ENCODE peak calls at places on chromosomes 7 and 10, in four cellular contexts. G, Z, O and A are unnamed samples.
A peak's percentile ranks its signal among the peaks of the same experiment; 100 is the strongest.

GRCh38 chr7:73520673-73521635 is 1.1 kb downstream of the BAZ1B start:
- ATAC-seq in G (no peak), Z (no peak), O (no peak), A (no peak)

GRCh38 chr10:9289811-9290210 is 1235.3 kb downstream of the GATA3 start:
- ATAC-seq in G (no peak), Z (no peak), O (no peak), A (no peak)

GRCh38 chr7:142460402-142461117 is 202.7 kb upstream of the PRSS58 start:
- ATAC-seq in G (no peak), Z (no peak), O (no peak), A (no peak)

GRCh38 chr10:3065622-3066021 is 1.7 kb upstream of the PFKP start:
- ATAC-seq in G (no peak), Z (no peak), O (no peak), A (no peak)

GRCh38 chr7:55304363-55304762 is 60.8 kb upstream of the LANCL2 start:
- ATAC-seq in G (no peak), Z (no peak), O (no peak), A (no peak)

GRCh38 chr7:88344956-88345832 is 38.5 kb upstream of the STEAP4 start:
- ATAC-seq in G (peak; percentile 92), Z (peak; percentile 76), O (peak; percentile 81), A (peak; percentile 65)

GRCh38 chr10:120462018-120462682 is 5.1 kb downstream of the PLPP4 start:
- ATAC-seq in G (no peak), Z (no peak), O (no peak), A (no peak)

GRCh38 chr7:157357129-157358040 is 20.6 kb downstream of the DNAJB6 start:
- ATAC-seq in G (no peak), Z (peak; percentile 13), O (no peak), A (no peak)

GRCh38 chr10:74012480-74012879 is 14.6 kb downstream of the VCL start:
- ATAC-seq in G (no peak), Z (no peak), O (no peak), A (no peak)

GRCh38 chr7:98459529-98459928 is 58.6 kb upstream of the BAIAP2L1 start:
- ATAC-seq in G (no peak), Z (no peak), O (no peak), A (no peak)

GRCh38 chr7:18753972-18754610 is 258.5 kb downstream of the HDAC9 start:
- ATAC-seq in G (no peak), Z (no peak), O (no peak), A (no peak)

GRCh38 chr7:33680682-33681081 is 224.7 kb upstream of the BMPER start:
- ATAC-seq in G (no peak), Z (no peak), O (no peak), A (no peak)

GRCh38 chr7:72492446-72492845 is 80.3 kb upstream of the CALN1 start:
- ATAC-seq in G (no peak), Z (no peak), O (no peak), A (no peak)

GRCh38 chr10:127980898-127981297 is 74.0 kb downstream of the PTPRE start:
- ATAC-seq in G (no peak), Z (no peak), O (no peak), A (no peak)

GRCh38 chr10:102245932-102246251 is 560 bp downstream of the GBF1 start:
- ATAC-seq in G (no peak), Z (peak; percentile 4), O (no peak), A (no peak)

GRCh38 chr7:66521675-66522074 is 107.0 kb upstream of the KCTD7 start:
- ATAC-seq in G (no peak), Z (no peak), O (no peak), A (no peak)

GRCh38 chr7:66518151-66518691 is 110.5 kb upstream of the KCTD7 start:
- ATAC-seq in G (no peak), Z (no peak), O (no peak), A (no peak)

GRCh38 chr7:66524738-66525137 is 103.9 kb upstream of the KCTD7 start:
- ATAC-seq in G (peak; percentile 28), Z (no peak), O (no peak), A (no peak)

GRCh38 chr7:66523409-66523808 is 105.3 kb upstream of the KCTD7 start:
- ATAC-seq in G (no peak), Z (no peak), O (no peak), A (no peak)

DNA sequence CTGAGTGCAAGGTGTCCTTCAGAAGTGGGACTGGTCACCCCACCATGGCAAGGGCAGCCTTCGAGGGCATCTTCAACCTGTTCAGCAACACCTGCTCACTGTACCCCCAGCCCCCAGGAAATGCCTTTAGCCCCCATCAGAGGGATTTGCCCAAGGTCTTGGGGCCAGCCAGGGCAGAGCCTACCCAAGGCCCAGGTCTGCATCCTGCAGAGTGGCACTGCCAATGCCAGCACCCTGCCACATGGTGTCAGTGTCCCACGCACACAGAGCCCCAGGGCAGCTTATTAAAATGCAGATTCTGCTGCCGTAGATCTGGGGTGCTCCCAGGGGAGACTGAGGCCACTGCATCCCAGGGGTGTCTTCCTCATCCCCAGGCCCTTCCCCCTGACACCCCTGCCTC is 106.2 kb upstream of the KCTD7 start:
- ATAC-seq in G (peak; percentile 80), Z (peak; percentile 74), O (no peak), A (no peak)
- TF ChIP-seq CTCF in G (peak; percentile 31), Z (no peak), O (no peak), A (no peak)

DNA sequence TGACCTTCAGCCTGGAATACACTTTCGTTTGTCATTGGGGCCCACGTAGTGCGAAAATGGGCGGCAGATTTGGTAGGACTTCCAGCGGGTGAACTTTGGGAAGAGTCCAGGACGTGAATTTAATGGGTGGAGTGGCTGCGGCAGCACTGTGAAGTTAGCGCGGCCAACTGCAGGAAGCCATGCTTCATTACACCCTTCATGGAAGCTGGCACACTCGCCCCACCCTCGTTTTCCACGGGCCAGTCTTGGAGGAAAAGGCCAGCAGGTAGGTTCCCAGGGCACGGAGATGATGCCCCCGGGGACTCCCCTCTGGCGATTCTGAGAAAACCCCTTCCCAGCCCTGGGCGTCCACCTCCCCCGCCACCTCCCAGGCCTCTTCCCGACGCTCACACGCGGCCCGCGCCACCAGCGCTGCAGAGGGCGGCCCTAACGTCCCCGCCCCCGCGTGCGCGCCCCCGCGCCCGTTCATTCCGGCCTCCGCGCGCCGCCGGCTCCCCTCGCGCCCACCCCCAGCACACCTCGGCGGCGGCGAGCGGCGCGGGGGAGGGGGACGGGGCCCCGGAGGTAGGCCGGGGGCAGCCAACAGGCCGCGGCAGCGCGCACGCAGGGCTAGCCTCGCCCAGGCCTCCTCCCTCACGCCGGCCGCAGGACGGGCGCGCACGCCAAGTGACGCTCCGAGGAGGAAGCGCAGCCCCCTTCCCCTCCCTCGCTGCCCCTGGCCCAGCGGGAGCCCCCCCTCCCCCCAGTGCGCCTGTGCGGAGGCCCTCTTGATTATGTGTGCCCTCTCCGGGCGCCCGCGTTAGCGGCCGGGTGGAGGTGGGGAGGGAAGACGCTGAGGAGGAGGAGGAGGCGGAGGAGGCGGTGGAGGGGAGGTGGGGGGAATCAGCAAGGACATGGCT is at the start of gene MLLT10:
- ATAC-seq in G (peak; percentile 87), Z (peak; percentile 96), O (peak; percentile 92), A (peak; percentile 96)
- TF ChIP-seq CTCF in G (no peak), Z (no peak), O (no peak), A (no peak)

DNA sequence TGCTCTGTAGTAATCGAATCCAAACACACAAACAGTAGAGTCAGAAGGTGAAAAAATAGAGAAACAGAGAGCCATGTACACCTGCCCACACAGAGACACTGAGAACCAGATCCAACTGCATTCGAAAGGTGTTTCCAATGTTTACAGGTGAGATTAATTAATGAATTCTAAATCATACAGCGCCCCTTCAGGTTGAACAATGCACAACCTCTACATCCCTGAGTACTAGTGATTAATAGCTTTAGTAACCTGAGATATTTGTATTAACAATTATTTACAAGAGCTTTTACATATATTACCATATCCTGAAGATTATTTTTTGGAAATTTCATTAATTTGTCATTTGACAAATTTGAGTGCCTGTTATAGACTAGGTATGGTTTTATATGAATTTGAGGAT is 7.6 kb upstream of the MRC1 start:
- ATAC-seq in G (no peak), Z (peak; percentile 47), O (no peak), A (no peak)
- TF ChIP-seq CTCF in G (peak; percentile 16), Z (no peak), O (no peak), A (no peak)

GRCh38 chr7:41691286-41691966 is 11.5 kb downstream of the INHBA start:
- ATAC-seq in G (no peak), Z (no peak), O (no peak), A (no peak)

GRCh38 chr7:41695661-41696322 is 7.1 kb downstream of the INHBA start:
- ATAC-seq in G (no peak), Z (no peak), O (no peak), A (peak; percentile 57)

GRCh38 chr7:41694490-41694889 is 8.4 kb downstream of the INHBA start:
- ATAC-seq in G (no peak), Z (no peak), O (no peak), A (no peak)

GRCh38 chr7:41696323-41696916 is 6.5 kb downstream of the INHBA start:
- ATAC-seq in G (peak; percentile 92), Z (peak; percentile 81), O (peak; percentile 52), A (peak; percentile 72)

GRCh38 chr7:41693150-41693997 is 9.5 kb downstream of the INHBA start:
- ATAC-seq in G (no peak), Z (peak; percentile 53), O (no peak), A (peak; percentile 69)
- TF ChIP-seq CTCF in G (no peak), Z (no peak), O (no peak), A (peak; percentile 24)